ENCODE peak calls at places on chromosome 4, in four cellular contexts. H is CD8-positive, alpha-beta memory T cell; E is aorta; O is upper lobe of left lung. Z is an unnamed sample.
A peak's percentile ranks its signal among the peaks of the same experiment; 100 is the strongest.

GRCh38 chr4:167020410-167020809 is 213.9 kb downstream of the SPOCK3 start:
- DNase-seq in E (no peak), O (no peak), H (no peak), Z (no peak)

GRCh38 chr4:143343276-143343831 is 6.7 kb downstream of the GAB1 start:
- DNase-seq in O (no peak), H (no peak), E (no peak), Z (no peak)

GRCh38 chr4:24771241-24771640 is 24.1 kb upstream of the SOD3 start:
- DNase-seq in O (no peak), H (no peak), E (no peak), Z (no peak)

GRCh38 chr4:24203896-24204295 is 314.0 kb upstream of the PPARGC1A start:
- DNase-seq in O (no peak), E (no peak), H (no peak), Z (no peak)

GRCh38 chr4:165765053-165765452 is 108.0 kb upstream of the TLL1 start:
- DNase-seq in E (no peak), H (no peak), O (no peak), Z (no peak)

GRCh38 chr4:54268151-54268550 is 39.1 kb downstream of the PDGFRA start:
- DNase-seq in E (no peak), H (no peak), O (no peak), Z (no peak)

GRCh38 chr4:42656986-42657792 is at the start of gene ATP8A1:
- DNase-seq in O (peak; percentile 99), H (peak; percentile 93), E (peak; percentile 95), Z (peak; percentile 87)

GRCh38 chr4:11912886-11913285 is 484.2 kb upstream of the HS3ST1 start:
- DNase-seq in E (no peak), O (no peak), H (no peak), Z (no peak)

GRCh38 chr4:173489514-173489913 is 40.5 kb downstream of the HAND2 start:
- DNase-seq in E (no peak), O (no peak), H (no peak), Z (no peak)

GRCh38 chr4:103303011-103303410 is 104.9 kb upstream of the CENPE start:
- DNase-seq in H (no peak), E (no peak), O (no peak), Z (no peak)

GRCh38 chr4:57691370-57691769 is 581.2 kb upstream of the IGFBP7 start:
- DNase-seq in O (no peak), H (no peak), E (no peak), Z (no peak)

GRCh38 chr4:160537681-160538080 is 1434.8 kb downstream of the RAPGEF2 start:
- DNase-seq in E (no peak), H (no peak), O (no peak), Z (no peak)

GRCh38 chr4:102439835-102440234 is 61.3 kb upstream of the NFKB1 start:
- DNase-seq in H (no peak), O (no peak), E (no peak), Z (no peak)

GRCh38 chr4:5960197-5960880 is 57.9 kb downstream of the C4orf50 start:
- DNase-seq in O (no peak), E (no peak), H (no peak), Z (no peak)

GRCh38 chr4:56048621-56049427 is 100.1 kb downstream of the CEP135 start:
- DNase-seq in O (peak; percentile 91), H (no peak), E (peak; percentile 54), Z (peak; percentile 34)

GRCh38 chr4:85854543-85854942 is 379.6 kb downstream of the ARHGAP24 start:
- DNase-seq in O (no peak), E (no peak), H (no peak), Z (no peak)

GRCh38 chr4:76198411-76199237 is 15.0 kb downstream of the SCARB2 start:
- DNase-seq in E (peak; percentile 77), O (no peak), H (no peak), Z (peak; percentile 32)

GRCh38 chr4:56372774-56373173 is 14.5 kb downstream of the AASDH start:
- DNase-seq in O (no peak), H (no peak), E (no peak), Z (no peak)

GRCh38 chr4:84063618-84064017 is 435.5 kb downstream of the NKX6-1 start:
- DNase-seq in H (no peak), E (no peak), O (no peak), Z (no peak)

GRCh38 chr4:55184600-55185523 is 59.5 kb upstream of the KDR start:
- DNase-seq in O (no peak), E (no peak), H (no peak), Z (no peak)

GRCh38 chr4:70718811-70719604 is 2.8 kb upstream of the RUFY3 start:
- DNase-seq in O (no peak), E (no peak), H (no peak), Z (no peak)

GRCh38 chr4:134117785-134118184 is 83.8 kb downstream of the PABPC4L start:
- DNase-seq in E (no peak), O (no peak), H (no peak), Z (no peak)

GRCh38 chr4:123465416-123465815 is 68.8 kb downstream of the SPRY1 start:
- DNase-seq in O (no peak), E (no peak), H (no peak), Z (no peak)

DNA sequence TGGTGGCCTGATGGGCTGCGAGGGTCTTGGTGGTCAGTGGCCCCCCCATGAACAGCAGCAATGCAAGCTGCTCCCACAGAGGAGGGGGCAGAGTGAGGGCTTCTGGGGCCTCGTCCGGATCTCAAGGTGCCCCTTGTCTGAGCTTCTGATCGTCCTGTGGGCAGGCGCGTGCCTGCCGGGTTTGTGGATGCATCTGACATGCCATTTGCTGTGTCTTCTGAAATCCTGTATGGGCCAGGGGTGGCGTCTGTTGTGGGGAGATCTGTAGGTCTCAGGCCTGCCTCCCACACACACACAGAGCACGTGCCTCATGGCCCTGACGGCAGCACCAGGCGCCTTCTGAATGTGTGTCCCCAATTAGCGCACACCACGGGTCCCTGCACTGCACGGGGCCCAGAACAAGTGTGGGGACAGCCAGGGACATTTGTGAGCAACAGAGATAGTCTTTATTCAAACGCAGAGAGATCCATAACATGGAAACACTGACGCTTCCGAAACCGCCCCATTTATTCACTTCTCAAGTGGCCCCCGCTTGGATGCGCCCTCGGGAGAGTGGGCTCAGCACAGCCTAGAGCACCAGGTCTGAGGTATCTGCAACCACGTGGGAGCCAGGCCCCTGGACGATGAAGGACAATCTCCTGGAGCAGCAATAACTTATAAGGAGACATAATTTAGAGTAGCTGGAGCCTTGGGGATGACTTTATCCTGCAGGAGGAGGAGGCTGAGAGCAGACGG is 5.7 kb downstream of the SPON2 start:
- DNase-seq in E (no peak), O (peak; percentile 61), H (no peak), Z (no peak)
- H3K4me3 ChIP-seq in E (no peak overlapping the region), O (no peak overlapping the region), H (peak overlapping the region; percentile 98), Z (peak overlapping the region; percentile 63)

DNA sequence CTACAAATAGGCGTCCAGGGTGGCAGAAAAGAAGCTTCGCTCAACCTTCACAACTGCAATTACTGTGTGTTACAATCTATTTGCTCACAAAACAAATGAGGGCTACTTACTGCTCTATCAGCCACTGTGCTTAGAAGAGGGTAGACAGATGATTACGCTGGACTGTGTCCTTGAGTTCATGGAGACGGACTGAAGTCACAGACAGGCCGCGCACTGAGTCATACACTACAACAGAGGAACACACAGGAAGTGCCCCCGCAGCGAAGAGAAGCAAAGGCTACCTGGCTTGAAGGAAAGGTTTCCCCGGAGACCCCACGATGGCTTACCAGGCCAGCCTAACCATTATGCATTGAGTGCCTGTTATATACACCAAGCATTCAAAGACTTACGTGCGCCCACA is 25.6 kb downstream of the FAT1 start:
- DNase-seq in H (no peak), O (no peak), E (no peak), Z (no peak)
- H3K27ac ChIP-seq in H (no peak overlapping the region), O (no peak overlapping the region), E (no peak overlapping the region), Z (no peak overlapping the region)

GRCh38 chr4:111234939-111235338 is 612.1 kb upstream of the PITX2 start:
- DNase-seq in O (no peak), H (no peak), E (no peak), Z (no peak)
- H3K4me3 ChIP-seq in O (no peak overlapping the region), H (no peak overlapping the region), E (no peak overlapping the region), Z (no peak overlapping the region)

GRCh38 chr4:101415962-101416361 is 68.6 kb upstream of the PPP3CA start:
- DNase-seq in E (no peak), O (peak; percentile 52), H (no peak), Z (no peak)

GRCh38 chr4:101417046-101417445 is 69.7 kb upstream of the PPP3CA start:
- DNase-seq in O (peak; percentile 24), H (no peak), E (no peak), Z (no peak)

GRCh38 chr4:101414496-101414895 is 67.2 kb upstream of the PPP3CA start:
- DNase-seq in H (no peak), E (no peak), O (no peak), Z (no peak)

DNA sequence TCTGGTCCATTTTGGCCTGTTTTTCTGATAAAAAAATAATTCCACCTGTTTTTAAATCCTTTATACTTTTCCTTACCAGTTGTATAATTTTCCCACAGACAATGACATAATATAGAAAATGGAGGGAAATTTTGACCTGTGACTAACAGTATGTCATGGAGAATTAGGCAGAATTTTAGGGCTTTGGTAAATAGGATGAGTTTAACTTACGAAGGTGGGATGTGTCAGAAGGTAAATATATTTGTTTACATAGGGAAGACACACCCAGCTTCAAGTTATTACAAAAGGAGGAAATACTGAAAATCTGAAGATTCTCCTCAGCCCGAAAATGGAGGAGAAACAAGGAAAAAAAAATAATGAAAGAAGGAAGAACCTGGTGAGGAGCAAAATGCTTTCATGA is 64.6 kb upstream of the PPP3CA start:
- DNase-seq in H (no peak), E (no peak), O (no peak), Z (no peak)
- H3K27ac ChIP-seq in H (no peak overlapping the region), E (no peak overlapping the region), O (no peak overlapping the region), Z (no peak overlapping the region)

GRCh38 chr4:17812125-17812524 is 1.3 kb downstream of the NCAPG start:
- DNase-seq in O (no peak), H (no peak), E (no peak), Z (no peak)
- H3K4me3 ChIP-seq in O (no peak overlapping the region), H (no peak overlapping the region), E (no peak overlapping the region), Z (no peak overlapping the region)

DNA sequence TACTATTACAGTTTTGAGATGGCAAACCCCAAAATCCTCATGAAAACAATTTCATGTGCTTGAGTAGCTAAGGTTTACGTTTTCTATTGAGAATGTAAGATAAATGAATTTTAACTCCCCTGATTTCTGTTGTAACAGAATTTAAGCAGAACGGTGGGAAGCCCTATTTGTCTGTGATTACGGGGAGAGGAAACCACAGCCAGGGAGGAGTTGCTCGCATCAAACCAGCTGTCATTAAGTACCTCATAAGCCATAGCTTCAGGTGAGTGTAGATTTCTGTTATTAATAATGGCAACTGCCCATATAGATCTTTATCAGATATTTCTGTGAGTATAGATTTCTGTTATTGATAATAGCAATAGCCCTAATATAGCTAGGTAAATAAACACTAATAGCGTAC is 44.2 kb upstream of the RHOH start:
- DNase-seq in H (peak; percentile 59), O (no peak), E (no peak), Z (no peak)
- H3K27ac ChIP-seq in H (no peak overlapping the region), O (no peak overlapping the region), E (no peak overlapping the region), Z (no peak overlapping the region)

DNA sequence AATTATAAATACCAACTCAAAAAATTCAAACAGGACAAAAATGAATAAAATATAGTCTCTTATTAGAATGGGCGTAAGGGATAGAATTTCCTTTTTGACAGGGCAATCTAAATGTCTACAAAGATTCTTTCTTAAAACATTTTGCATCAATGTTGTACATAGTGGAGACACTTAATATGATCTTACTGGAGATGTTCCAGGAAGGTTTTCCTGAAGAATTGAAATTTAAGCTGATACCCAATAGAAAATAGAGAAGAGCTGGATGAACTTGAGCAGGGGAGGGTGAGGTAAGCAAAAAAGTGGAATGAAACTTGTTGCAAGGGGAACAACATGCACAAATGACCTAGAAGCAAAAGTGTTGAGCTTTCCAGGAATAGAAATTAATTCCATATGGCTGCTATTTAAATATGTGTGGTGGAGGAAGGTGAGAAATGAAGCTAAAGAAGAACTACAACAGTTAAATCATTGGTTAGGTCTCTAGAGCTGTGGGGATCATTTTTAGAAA is 19.7 kb downstream of the SLAIN2 start:
- DNase-seq in O (no peak), E (no peak), H (no peak), Z (no peak)
- H3K4me3 ChIP-seq in O (no peak overlapping the region), E (no peak overlapping the region), H (no peak overlapping the region), Z (no peak overlapping the region)

GRCh38 chr4:88012652-88013051 is 5.2 kb downstream of the PKD2 start:
- DNase-seq in H (no peak), O (no peak), E (no peak), Z (no peak)
- H3K27ac ChIP-seq in H (no peak overlapping the region), O (no peak overlapping the region), E (peak overlapping the region; percentile 19), Z (no peak overlapping the region)